ENCODE peak calls at places on chromosomes 7 and 10, in seven cellular contexts. X is gastrocnemius medialis, N is hepatocyte, H is astrocyte of the cerebellum, O is heart left ventricle, B is left ventricle myocardium inferior, U is OCI-LY7. Z is an unnamed sample.
A peak's percentile ranks its signal among the peaks of the same experiment; 100 is the strongest.

GRCh38 chr7:27193335-27194001 is 6.4 kb downstream of the HOXA13 start:
- DNase-seq in O (no peak), U (no peak), N (no peak), X (no peak), B (no peak), H (no peak), Z (no peak)

GRCh38 chr7:42192072-42192471 is 44.9 kb downstream of the GLI3 start:
- DNase-seq in X (no peak), H (no peak), O (no peak), N (no peak), U (no peak), B (no peak), Z (no peak)

GRCh38 chr10:2994562-2994961 is 72.8 kb upstream of the PFKP start:
- DNase-seq in H (peak; percentile 75), U (no peak), X (no peak), O (no peak), N (no peak), B (no peak), Z (peak; percentile 17)

GRCh38 chr10:17213646-17214349 is 12.3 kb upstream of the TRDMT1 start:
- DNase-seq in U (no peak), O (no peak), X (no peak), H (no peak), N (no peak), B (no peak), Z (no peak)

GRCh38 chr10:1345368-1345767 is 289.2 kb downstream of the WDR37 start:
- DNase-seq in H (no peak), O (no peak), B (no peak), U (no peak), N (no peak), X (no peak), Z (no peak)

GRCh38 chr7:157769870-157770213 is 433.0 kb downstream of the DNAJB6 start:
- DNase-seq in U (no peak), X (no peak), B (no peak), N (no peak), H (no peak), O (peak; percentile 55), Z (no peak)

GRCh38 chr7:47202146-47202768 is 379.7 kb downstream of the TNS3 start:
- DNase-seq in U (no peak), H (no peak), N (no peak), B (no peak), O (no peak), X (no peak), Z (no peak)

GRCh38 chr10:99853655-99854054 is 71.2 kb downstream of the ABCC2 start:
- DNase-seq in B (no peak), H (no peak), X (no peak), U (no peak), O (no peak), N (no peak), Z (no peak)

GRCh38 chr7:67463983-67464382 is 467.4 kb downstream of the TYW1 start:
- DNase-seq in U (no peak), H (no peak), X (no peak), B (no peak), O (no peak), N (no peak), Z (no peak)

GRCh38 chr7:78148166-78148894 is 349.8 kb downstream of the PHTF2 start:
- DNase-seq in X (no peak), U (no peak), B (no peak), N (no peak), H (no peak), O (no peak), Z (no peak)

GRCh38 chr7:12961910-12962309 is 274.5 kb downstream of the ARL4A start:
- DNase-seq in H (no peak), X (no peak), N (no peak), O (no peak), B (no peak), U (no peak), Z (no peak)

GRCh38 chr10:117569610-117570395 is 27.3 kb downstream of the EMX2 start:
- DNase-seq in N (no peak), H (no peak), O (no peak), X (no peak), B (no peak), U (no peak), Z (no peak)

GRCh38 chr7:50475340-50475739 is 25.2 kb upstream of the FIGNL1 start:
- DNase-seq in B (no peak), N (no peak), H (no peak), O (no peak), U (no peak), X (no peak), Z (no peak)

GRCh38 chr7:102291056-102291915 is 4.6 kb downstream of the SH2B2 start:
- DNase-seq in N (no peak), H (no peak), O (no peak), X (no peak), B (no peak), U (peak; percentile 77), Z (no peak)

GRCh38 chr10:44801383-44802327 is 109.5 kb upstream of the TMEM72 start:
- DNase-seq in U (no peak), B (peak; percentile 93), O (peak; percentile 94), H (peak; percentile 76), N (peak; percentile 48), X (peak; percentile 14), Z (peak; percentile 86)

GRCh38 chr7:13016633-13017324 is 329.3 kb downstream of the ARL4A start:
- DNase-seq in H (peak; percentile 23), U (no peak), B (no peak), O (no peak), X (no peak), N (peak; percentile 29), Z (no peak)

GRCh38 chr7:75758491-75758890 is 13.5 kb downstream of the CCL26 start:
- DNase-seq in O (no peak), B (no peak), H (no peak), U (no peak), X (no peak), N (no peak), Z (no peak)

GRCh38 chr7:115805458-115805857 is 225.1 kb downstream of the TFEC start:
- DNase-seq in H (no peak), O (no peak), X (no peak), B (no peak), N (no peak), U (no peak), Z (no peak)

GRCh38 chr10:63766766-63767505 is 245.7 kb downstream of the REEP3 start:
- DNase-seq in H (peak; percentile 46), U (no peak), X (no peak), N (no peak), B (no peak), O (no peak), Z (peak; percentile 46)

GRCh38 chr7:138987686-138988085 is 6.5 kb upstream of the KIAA1549 start:
- DNase-seq in H (no peak), X (no peak), N (no peak), B (no peak), U (no peak), O (no peak), Z (no peak)

GRCh38 chr10:76281704-76282103 is 850.3 kb downstream of the LRMDA start:
- DNase-seq in H (no peak), X (no peak), N (no peak), B (no peak), O (no peak), U (no peak), Z (no peak)

GRCh38 chr10:8138471-8138870 is 84.0 kb downstream of the GATA3 start:
- DNase-seq in H (no peak), X (no peak), U (no peak), B (no peak), O (no peak), N (no peak), Z (no peak)

GRCh38 chr7:28346972-28347371 is 65.3 kb upstream of the CREB5 start:
- DNase-seq in B (no peak), N (no peak), H (no peak), X (no peak), U (no peak), O (no peak), Z (no peak)

GRCh38 chr10:129417164-129417563 is 49.9 kb upstream of the MGMT start:
- DNase-seq in N (no peak), H (no peak), U (no peak), O (no peak), X (no peak), B (no peak), Z (no peak)

GRCh38 chr7:151925446-151926335 is 30.6 kb upstream of the GALNTL5 start:
- DNase-seq in U (no peak), X (peak; percentile 49), O (peak; percentile 82), B (peak; percentile 48), N (no peak), H (no peak), Z (no peak)

GRCh38 chr7:56229631-56230030 is 113.4 kb upstream of the NUPR2 start:
- DNase-seq in N (no peak), H (no peak), B (no peak), X (no peak), O (no peak), U (no peak), Z (no peak)

GRCh38 chr10:133475821-133476640 is 22.3 kb downstream of the SCART1 start:
- DNase-seq in N (no peak), U (peak; percentile 13), X (no peak), H (no peak), O (no peak), B (no peak), Z (no peak)

GRCh38 chr10:110500515-110500905 is 2.8 kb downstream of the DUSP5 start:
- DNase-seq in N (peak; percentile 46), B (no peak), U (no peak), H (no peak), X (no peak), O (no peak), Z (no peak)
- H3K4me3 ChIP-seq in N (no peak overlapping the region), B (peak overlapping the region; percentile 88), U (no peak overlapping the region), H (peak overlapping the region; percentile 77), X (no peak overlapping the region), O (peak overlapping the region; percentile 97), Z (peak overlapping the region; percentile 83)

GRCh38 chr7:144656960-144657359 is 178.9 kb downstream of the TPK1 start:
- DNase-seq in X (no peak), B (no peak), U (no peak), H (no peak), N (no peak), O (no peak), Z (no peak)
- TF ChIP-seq CTCF in X (no peak), B (peak; percentile 31), U (no peak), H (no peak), N (no peak), O (no peak), Z (no peak)

GRCh38 chr10:74000892-74001669 is 3.2 kb downstream of the VCL start:
- DNase-seq in N (no peak), H (no peak), B (no peak), X (no peak), U (no peak), O (no peak), Z (no peak)
- H3K4me3 ChIP-seq in N (no peak overlapping the region), H (peak overlapping the region; percentile 74), B (peak overlapping the region; percentile 99), X (peak overlapping the region; percentile 86), U (no peak overlapping the region), O (peak overlapping the region; percentile 93), Z (peak overlapping the region; percentile 99)

DNA sequence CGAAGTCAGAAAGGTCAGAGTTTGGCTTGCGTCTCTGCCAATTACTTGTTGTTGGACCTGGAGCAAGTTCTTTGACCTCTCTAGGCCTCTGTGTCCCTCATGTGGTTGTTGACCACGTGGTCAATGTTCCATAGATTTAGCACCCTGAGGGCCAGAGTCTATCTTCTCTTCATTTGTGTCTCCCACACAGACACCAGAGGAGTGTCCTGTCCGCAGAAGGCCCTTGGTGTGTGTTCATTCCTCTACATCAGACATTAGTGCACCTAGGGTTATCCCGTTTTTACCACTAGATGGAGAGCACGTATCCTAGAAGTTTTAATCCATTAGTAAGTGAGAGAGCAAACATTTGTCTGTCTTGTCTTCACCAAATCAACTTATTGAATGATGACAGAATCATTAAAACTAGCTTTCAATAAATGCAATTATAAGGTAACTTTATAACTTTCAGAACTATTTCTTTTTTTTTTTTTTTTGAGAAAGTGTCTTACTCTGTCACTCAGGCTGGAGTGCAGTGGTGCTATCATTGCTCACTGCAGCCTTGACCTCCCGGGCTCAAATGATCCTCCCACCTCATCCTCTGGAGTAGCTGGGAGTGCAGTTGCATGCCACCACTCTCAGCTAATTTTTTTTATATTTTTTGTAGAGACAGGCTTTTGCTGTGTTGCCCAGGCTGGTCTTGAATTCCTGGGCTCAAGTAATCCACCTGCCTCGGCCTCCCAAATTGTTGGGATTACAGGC is 122.5 kb upstream of the ANKRD1 start:
- DNase-seq in O (no peak), N (peak; percentile 38), U (peak; percentile 16), B (no peak), H (no peak), X (no peak), Z (no peak)
- TF ChIP-seq CTCF in O (peak; percentile 55), N (peak; percentile 51), U (peak; percentile 58), B (peak; percentile 69), H (peak; percentile 60), X (peak; percentile 21), Z (peak; percentile 30)

Z was measured in AG04449.